ENCODE peak calls at places on chromosomes 4 and X, in four cellular contexts. H is NCI-H2081; P is CD8-positive, alpha-beta memory T cell; Z is ACHN. T is an unnamed sample.

GRCh38 chr4:7823416-7823824 is 116.2 kb downstream of the AFAP1 start:
- DNase-seq in Z (peak), H (no peak), P (no peak), T (no peak)

GRCh38 chrX:69323786-69324720 is 158.8 kb upstream of the PJA1 start:
- DNase-seq in H (no peak), Z (no peak), P (no peak), T (no peak)

GRCh38 chrX:10111364-10112148 is 45.2 kb upstream of the CLCN4 start:
- DNase-seq in H (no peak), P (peak), Z (no peak), T (no peak)

GRCh38 chr4:39941682-39942217 is 36.0 kb downstream of the PDS5A start:
- DNase-seq in Z (no peak), H (no peak), P (no peak), T (no peak)

GRCh38 chr4:185204238-185204910 is 574 bp upstream of the CFAP97 start:
- DNase-seq in Z (no peak), P (no peak), H (no peak), T (no peak)

GRCh38 chr4:140012688-140013087 is 141.3 kb downstream of the MAML3 start:
- DNase-seq in Z (no peak), P (no peak), H (peak), T (peak)

GRCh38 chr4:77833158-77833724 is 14.1 kb upstream of the CNOT6L start:
- DNase-seq in Z (no peak), P (no peak), H (no peak), T (no peak)

GRCh38 chrX:103373581-103373980 is 2.8 kb upstream of the BEX3 start:
- DNase-seq in P (no peak), Z (no peak), H (no peak), T (no peak)

GRCh38 chr4:173257732-173258717 is 76.1 kb downstream of the HMGB2 start:
- DNase-seq in H (peak), P (peak), Z (peak), T (no peak)

GRCh38 chr4:80155286-80155982 is 41.9 kb upstream of the PRDM8 start:
- DNase-seq in P (no peak), Z (no peak), H (no peak), T (no peak)

GRCh38 chr4:107210450-107211239 is 174.5 kb upstream of the DKK2 start:
- DNase-seq in Z (no peak), P (no peak), H (no peak), T (no peak)

GRCh38 chrX:118579417-118579816 is 83.8 kb downstream of the DOCK11 start:
- DNase-seq in P (no peak), H (no peak), Z (no peak), T (no peak)

GRCh38 chr4:114734581-114734980 is 136.0 kb downstream of the UGT8 start:
- DNase-seq in P (no peak), Z (no peak), H (no peak), T (no peak)

T was measured in NCI-H774.